ENCODE peak calls at places on chromosome 9, in seven cellular contexts. One of them, this sample, is unnamed.

GRCh38 chr9:114012126-114012525 is 66.0 kb downstream of the AMBP start:
- DNase-seq in HepG2: no peak
- DNase-seq in GM12878: no peak
- DNase-seq in GM12892: no peak
- DNase-seq in H1: no peak
- DNase-seq in K562: no peak
- DNase-seq in SK-N-SH: no peak
- DNase-seq in this sample: no peak

GRCh38 chr9:22170162-22170932 is 161.2 kb upstream of the CDKN2B start:
- DNase-seq in K562: no peak
- DNase-seq in SK-N-SH: no peak
- DNase-seq in GM12892: no peak
- DNase-seq in H1: no peak
- DNase-seq in GM12878: no peak
- DNase-seq in HepG2: peak
- DNase-seq in this sample: no peak

GRCh38 chr9:31824860-31825259 is 559.6 kb upstream of the ACO1 start:
- DNase-seq in SK-N-SH: no peak
- DNase-seq in K562: no peak
- DNase-seq in GM12878: no peak
- DNase-seq in HepG2: peak
- DNase-seq in GM12892: no peak
- DNase-seq in H1: no peak
- DNase-seq in this sample: no peak

GRCh38 chr9:105554042-105554441 is 3.9 kb upstream of the FKTN start:
- DNase-seq in SK-N-SH: no peak
- DNase-seq in GM12892: no peak
- DNase-seq in GM12878: no peak
- DNase-seq in K562: no peak
- DNase-seq in HepG2: no peak
- DNase-seq in H1: no peak
- DNase-seq in this sample: no peak

GRCh38 chr9:115263731-115264130 is 145.8 kb upstream of the TNC start:
- DNase-seq in GM12892: no peak
- DNase-seq in GM12878: no peak
- DNase-seq in H1: no peak
- DNase-seq in SK-N-SH: no peak
- DNase-seq in HepG2: no peak
- DNase-seq in K562: no peak
- DNase-seq in this sample: no peak

GRCh38 chr9:132144708-132145365 is 17.0 kb upstream of the NTNG2 start:
- DNase-seq in SK-N-SH: no peak
- DNase-seq in HepG2: no peak
- DNase-seq in H1: no peak
- DNase-seq in GM12892: no peak
- DNase-seq in GM12878: no peak
- DNase-seq in K562: no peak
- DNase-seq in this sample: no peak

GRCh38 chr9:2570615-2571479 is 50.7 kb upstream of the VLDLR start:
- DNase-seq in H1: no peak
- DNase-seq in K562: peak
- DNase-seq in GM12878: peak
- DNase-seq in GM12892: no peak
- DNase-seq in HepG2: peak
- DNase-seq in SK-N-SH: peak
- DNase-seq in this sample: no peak

GRCh38 chr9:99057665-99058625 is 47.0 kb upstream of the TGFBR1 start:
- DNase-seq in SK-N-SH: no peak
- DNase-seq in H1: no peak
- DNase-seq in GM12892: peak
- DNase-seq in GM12878: peak
- DNase-seq in HepG2: no peak
- DNase-seq in K562: peak
- DNase-seq in this sample: peak

GRCh38 chr9:96129698-96130097 is 172.3 kb downstream of the HSD17B3 start:
- DNase-seq in GM12892: no peak
- DNase-seq in SK-N-SH: peak
- DNase-seq in K562: no peak
- DNase-seq in GM12878: no peak
- DNase-seq in H1: no peak
- DNase-seq in HepG2: no peak
- DNase-seq in this sample: no peak

GRCh38 chr9:82961504-82962125 is 101.3 kb downstream of the RASEF start:
- DNase-seq in GM12878: peak
- DNase-seq in GM12892: peak
- DNase-seq in K562: peak
- DNase-seq in HepG2: peak
- DNase-seq in H1: peak
- DNase-seq in SK-N-SH: peak
- DNase-seq in this sample: peak

GRCh38 chr9:96274939-96275338 is 27.0 kb downstream of the HSD17B3 start:
- DNase-seq in SK-N-SH: no peak
- DNase-seq in GM12892: no peak
- DNase-seq in HepG2: no peak
- DNase-seq in GM12878: no peak
- DNase-seq in H1: no peak
- DNase-seq in K562: no peak
- DNase-seq in this sample: no peak

GRCh38 chr9:131872702-131873101 is 132.8 kb upstream of the RAPGEF1 start:
- DNase-seq in H1: no peak
- DNase-seq in HepG2: no peak
- DNase-seq in GM12892: no peak
- DNase-seq in SK-N-SH: no peak
- DNase-seq in GM12878: no peak
- DNase-seq in K562: no peak
- DNase-seq in this sample: no peak

GRCh38 chr9:7033091-7033490 is 275.3 kb downstream of the KDM4C start:
- DNase-seq in GM12878: no peak
- DNase-seq in GM12892: no peak
- DNase-seq in HepG2: no peak
- DNase-seq in SK-N-SH: no peak
- DNase-seq in H1: no peak
- DNase-seq in K562: no peak
- DNase-seq in this sample: no peak

GRCh38 chr9:98577446-98577845 is 131.3 kb downstream of the GABBR2 start:
- DNase-seq in GM12878: no peak
- DNase-seq in H1: no peak
- DNase-seq in SK-N-SH: no peak
- DNase-seq in HepG2: no peak
- DNase-seq in K562: no peak
- DNase-seq in GM12892: no peak
- DNase-seq in this sample: no peak

GRCh38 chr9:116796669-116797068 is 109.6 kb downstream of the TRIM32 start:
- DNase-seq in HepG2: no peak
- DNase-seq in GM12878: no peak
- DNase-seq in K562: no peak
- DNase-seq in H1: no peak
- DNase-seq in SK-N-SH: no peak
- DNase-seq in GM12892: no peak
- DNase-seq in this sample: no peak

GRCh38 chr9:116789097-116789496 is 102.0 kb downstream of the TRIM32 start:
- DNase-seq in K562: no peak
- DNase-seq in SK-N-SH: no peak
- DNase-seq in HepG2: no peak
- DNase-seq in H1: no peak
- DNase-seq in GM12878: no peak
- DNase-seq in GM12892: no peak
- DNase-seq in this sample: no peak

GRCh38 chr9:116791314-116791713 is 104.2 kb downstream of the TRIM32 start:
- DNase-seq in K562: no peak
- DNase-seq in GM12892: no peak
- DNase-seq in HepG2: no peak
- DNase-seq in GM12878: no peak
- DNase-seq in SK-N-SH: no peak
- DNase-seq in H1: no peak
- DNase-seq in this sample: no peak

GRCh38 chr9:116795859-116796258 is 108.8 kb downstream of the TRIM32 start:
- DNase-seq in H1: no peak
- DNase-seq in SK-N-SH: no peak
- DNase-seq in GM12878: no peak
- DNase-seq in HepG2: no peak
- DNase-seq in K562: no peak
- DNase-seq in GM12892: no peak
- DNase-seq in this sample: no peak

DNA sequence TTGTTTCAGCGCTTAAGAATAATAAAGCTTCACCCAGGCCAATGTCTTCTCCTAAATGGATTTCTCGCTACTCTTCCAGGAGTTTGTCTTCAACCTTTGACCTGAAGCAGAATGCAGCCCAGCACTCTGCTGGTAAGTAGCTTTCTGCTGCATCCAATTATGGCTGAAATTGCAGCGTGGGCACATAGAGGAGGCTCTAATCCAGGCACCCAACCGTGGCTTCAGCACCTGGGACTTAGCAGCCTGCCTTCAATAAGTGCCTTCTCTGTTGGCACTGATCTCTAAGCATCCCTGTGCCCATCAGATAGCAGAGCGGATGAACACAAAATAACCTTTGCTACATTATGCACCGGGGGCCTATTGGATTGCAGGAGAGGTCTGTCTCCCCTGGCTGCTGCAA is 105.2 kb downstream of the TRIM32 start:
- DNase-seq in K562: no peak
- DNase-seq in GM12878: no peak
- DNase-seq in GM12892: no peak
- DNase-seq in HepG2: no peak
- DNase-seq in SK-N-SH: peak
- DNase-seq in H1: no peak
- DNase-seq in this sample: no peak
- TF ChIP-seq TAF1 in K562: no peak
- TF ChIP-seq TAF1 in GM12878: no peak
- TF ChIP-seq TAF1 in GM12892: no peak
- TF ChIP-seq TAF1 in HepG2: no peak
- TF ChIP-seq TAF1 in SK-N-SH: no peak
- TF ChIP-seq TAF1 in H1: no peak
- TF ChIP-seq TAF1 in this sample: no peak

DNA sequence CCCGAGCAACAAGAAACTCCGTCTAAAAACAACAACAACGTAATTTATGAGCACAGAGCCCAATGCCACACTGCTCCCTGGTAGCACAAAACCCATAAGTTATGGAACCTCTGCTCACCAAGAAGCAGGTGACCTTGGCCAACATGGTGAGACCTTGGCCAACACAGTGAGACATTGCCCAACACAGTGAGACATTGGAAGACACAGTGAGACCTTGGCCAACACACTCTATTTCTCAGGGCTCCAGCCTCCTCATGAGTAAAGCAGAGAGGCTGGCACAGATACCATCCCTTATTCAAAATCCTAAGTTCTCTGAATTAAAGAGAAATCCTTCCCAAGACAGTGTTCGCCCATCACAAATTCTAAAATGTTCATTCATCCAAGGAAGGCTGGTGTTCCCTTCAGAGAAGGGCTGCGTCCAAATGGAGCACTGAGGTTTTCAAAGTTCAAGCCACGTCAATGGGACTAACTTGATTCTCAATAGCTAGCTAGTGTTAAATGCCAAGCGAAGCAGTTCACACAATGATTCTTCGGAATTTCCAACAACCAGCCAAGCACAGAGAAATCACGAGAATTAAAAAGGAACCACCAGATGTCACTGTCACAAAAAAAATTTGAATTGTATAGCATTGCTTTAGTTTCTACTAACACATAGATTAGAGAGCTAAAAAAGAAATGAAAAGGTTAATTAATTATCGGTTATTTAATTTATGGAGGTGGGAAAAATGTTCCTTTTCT is 29.4 kb downstream of the TTC39B start:
- DNase-seq in GM12878: no peak
- DNase-seq in H1: no peak
- DNase-seq in HepG2: peak
- DNase-seq in K562: no peak
- DNase-seq in GM12892: no peak
- DNase-seq in SK-N-SH: peak
- DNase-seq in this sample: no peak
- TF ChIP-seq TAF1 in GM12878: no peak
- TF ChIP-seq TAF1 in H1: no peak
- TF ChIP-seq TAF1 in HepG2: no peak
- TF ChIP-seq TAF1 in K562: no peak
- TF ChIP-seq TAF1 in GM12892: no peak
- TF ChIP-seq TAF1 in SK-N-SH: no peak
- TF ChIP-seq TAF1 in this sample: no peak

GRCh38 chr9:112629890-112630485 is 87.9 kb downstream of the INIP start:
- DNase-seq in GM12892: no peak
- DNase-seq in H1: no peak
- DNase-seq in GM12878: no peak
- DNase-seq in SK-N-SH: no peak
- DNase-seq in K562: no peak
- DNase-seq in HepG2: no peak
- DNase-seq in this sample: no peak
- TF ChIP-seq TAF1 in GM12892: no peak
- TF ChIP-seq TAF1 in H1: no peak
- TF ChIP-seq TAF1 in GM12878: no peak
- TF ChIP-seq TAF1 in SK-N-SH: no peak
- TF ChIP-seq TAF1 in K562: no peak
- TF ChIP-seq TAF1 in HepG2: no peak
- TF ChIP-seq TAF1 in this sample: no peak

GRCh38 chr9:137237759-137238726 is 3.0 kb upstream of the TUBB4B start:
- DNase-seq in GM12878: no peak
- DNase-seq in K562: no peak
- DNase-seq in HepG2: no peak
- DNase-seq in H1: no peak
- DNase-seq in GM12892: no peak
- DNase-seq in SK-N-SH: no peak
- DNase-seq in this sample: no peak
- TF ChIP-seq TAF1 in GM12878: no peak
- TF ChIP-seq TAF1 in K562: no peak
- TF ChIP-seq TAF1 in HepG2: peak
- TF ChIP-seq TAF1 in H1: no peak
- TF ChIP-seq TAF1 in GM12892: no peak
- TF ChIP-seq TAF1 in SK-N-SH: no peak
- TF ChIP-seq TAF1 in this sample: no peak

GRCh38 chr9:129140397-129141065 is 29.3 kb downstream of the PTPA start:
- DNase-seq in HepG2: peak
- DNase-seq in K562: peak
- DNase-seq in H1: peak
- DNase-seq in SK-N-SH: peak
- DNase-seq in GM12878: no peak
- DNase-seq in GM12892: no peak
- DNase-seq in this sample: no peak
- TF ChIP-seq TAF1 in HepG2: no peak
- TF ChIP-seq TAF1 in K562: no peak
- TF ChIP-seq TAF1 in H1: no peak
- TF ChIP-seq TAF1 in SK-N-SH: peak
- TF ChIP-seq TAF1 in GM12878: no peak
- TF ChIP-seq TAF1 in GM12892: no peak
- TF ChIP-seq TAF1 in this sample: no peak

GRCh38 chr9:83962165-83962564 is 17.9 kb downstream of the HNRNPK start:
- DNase-seq in HepG2: no peak
- DNase-seq in K562: no peak
- DNase-seq in SK-N-SH: no peak
- DNase-seq in GM12878: no peak
- DNase-seq in GM12892: no peak
- DNase-seq in H1: no peak
- DNase-seq in this sample: no peak
- TF ChIP-seq TAF1 in HepG2: no peak
- TF ChIP-seq TAF1 in K562: no peak
- TF ChIP-seq TAF1 in SK-N-SH: no peak
- TF ChIP-seq TAF1 in GM12878: no peak
- TF ChIP-seq TAF1 in GM12892: no peak
- TF ChIP-seq TAF1 in H1: no peak
- TF ChIP-seq TAF1 in this sample: no peak

This sample was measured in GM12891.